ENCODE peak calls at places on chromosome 6, in six cellular contexts. G, C, X, J, D and Z are unnamed samples.

GRCh38 chr6:23568292-23568691 is 557.7 kb upstream of the NRSN1 start:
- DNase-seq in X (no peak), D (no peak), J (no peak), G (no peak), C (no peak), Z (no peak)

GRCh38 chr6:130293800-130294199 is 71.0 kb upstream of the SAMD3 start:
- DNase-seq in D (peak; percentile 24), J (peak; percentile 50), C (no peak), X (no peak), G (no peak), Z (no peak)

GRCh38 chr6:45724511-45724910 is 291.1 kb downstream of the CLIC5 start:
- DNase-seq in J (peak; percentile 78), D (no peak), C (no peak), G (no peak), X (no peak), Z (no peak)

GRCh38 chr6:119129968-119130484 is 51.6 kb upstream of the FAM184A start:
- DNase-seq in D (peak; percentile 88), X (no peak), J (peak; percentile 74), C (no peak), G (no peak), Z (no peak)

GRCh38 chr6:109059591-109060021 is 35.0 kb downstream of the SESN1 start:
- DNase-seq in X (no peak), D (no peak), J (no peak), C (no peak), G (no peak), Z (no peak)

GRCh38 chr6:27668442-27669275 is 195.8 kb upstream of the ZNF184 start:
- DNase-seq in X (no peak), D (peak; percentile 94), G (no peak), C (no peak), J (peak; percentile 82), Z (peak; percentile 68)

GRCh38 chr6:144586986-144587385 is 301.9 kb downstream of the UTRN start:
- DNase-seq in X (no peak), D (no peak), C (no peak), J (no peak), G (no peak), Z (no peak)

GRCh38 chr6:156564807-156565149 is 212.4 kb upstream of the ARID1B start:
- DNase-seq in D (no peak), J (no peak), C (no peak), X (no peak), G (no peak), Z (no peak)

GRCh38 chr6:140857734-140858380 is 1274.9 kb upstream of the GJE1 start:
- DNase-seq in J (peak; percentile 87), C (no peak), X (no peak), D (peak; percentile 64), G (no peak), Z (no peak)

GRCh38 chr6:41449399-41450245 is 96.6 kb upstream of the FOXP4 start:
- DNase-seq in C (peak; percentile 49), J (no peak), G (no peak), X (no peak), D (no peak), Z (peak; percentile 54)

GRCh38 chr6:978937-979685 is 286.2 kb upstream of the EXOC2 start:
- DNase-seq in C (no peak), X (no peak), J (no peak), D (no peak), G (no peak), Z (no peak)

GRCh38 chr6:108622601-108623335 is 62.1 kb downstream of the FOXO3 start:
- DNase-seq in G (no peak), C (no peak), D (no peak), J (peak; percentile 95), X (peak; percentile 38), Z (peak; percentile 59)

GRCh38 chr6:40328376-40328987 is 258.7 kb downstream of the LRFN2 start:
- DNase-seq in X (peak; percentile 53), J (no peak), D (no peak), C (no peak), G (peak; percentile 76), Z (no peak)

GRCh38 chr6:68046756-68047155 is 588.3 kb upstream of the ADGRB3 start:
- DNase-seq in X (no peak), C (no peak), D (no peak), G (no peak), J (no peak), Z (no peak)

DNA sequence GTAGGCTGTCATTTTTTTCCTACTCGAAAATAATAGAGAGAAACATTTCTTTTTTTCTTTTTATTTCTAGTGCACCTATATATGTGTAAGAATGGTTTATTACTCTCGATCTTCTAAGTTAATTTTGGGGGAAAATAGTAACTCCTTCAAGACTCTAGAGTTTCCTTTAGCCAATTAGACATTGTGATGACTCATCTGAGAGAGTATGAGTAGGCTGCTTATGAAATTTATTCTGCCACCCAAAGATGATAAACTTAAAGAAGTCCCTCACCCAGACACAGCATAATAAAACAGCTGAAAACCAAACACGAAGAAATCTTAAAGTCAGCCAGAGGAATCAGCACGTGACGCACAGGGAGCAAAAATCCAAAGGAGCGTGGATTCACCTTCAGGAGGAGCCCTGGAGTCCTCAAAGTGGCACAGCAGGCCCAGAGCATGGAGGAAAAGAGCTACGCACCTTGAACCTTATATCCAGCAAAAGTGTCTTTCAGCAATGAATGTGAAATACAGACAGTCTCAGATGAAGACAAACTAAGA is 81.9 kb downstream of the ERMARD start:
- DNase-seq in G (no peak), J (no peak), C (no peak), D (no peak), X (peak; percentile 13), Z (no peak)
- H3K27ac ChIP-seq in G (no peak overlapping the region), J (no peak overlapping the region), C (no peak overlapping the region), D (no peak overlapping the region), X (no peak overlapping the region), Z (no peak overlapping the region)

GRCh38 chr6:158865769-158866168 is 46.6 kb upstream of the EZR start:
- DNase-seq in G (no peak), C (no peak), X (no peak), D (no peak), J (no peak), Z (no peak)
- H3K4me3 ChIP-seq in G (no peak overlapping the region), C (no peak overlapping the region), X (no peak overlapping the region), D (no peak overlapping the region), J (no peak overlapping the region), Z (no peak overlapping the region)

GRCh38 chr6:170293411-170293844 is 2.5 kb upstream of the DLL1 start:
- DNase-seq in J (no peak), X (no peak), G (no peak), D (no peak), C (no peak), Z (no peak)

GRCh38 chr6:170292111-170292777 is 1.4 kb upstream of the DLL1 start:
- DNase-seq in J (no peak), C (no peak), X (no peak), G (no peak), D (no peak), Z (no peak)

GRCh38 chr6:170291271-170292110 is 613 bp upstream of the DLL1 start:
- DNase-seq in J (no peak), D (no peak), C (peak; percentile 83), X (no peak), G (peak; percentile 79), Z (peak; percentile 93)

GRCh38 chr6:170293881-170294755 is 3.2 kb upstream of the DLL1 start:
- DNase-seq in X (no peak), C (no peak), D (no peak), G (no peak), J (no peak), Z (no peak)

GRCh38 chr6:170292778-170293164 is 1.9 kb upstream of the DLL1 start:
- DNase-seq in J (no peak), X (no peak), C (no peak), G (no peak), D (no peak), Z (peak; percentile 49)
- H3K27ac ChIP-seq in J (no peak overlapping the region), X (no peak overlapping the region), C (no peak overlapping the region), G (no peak overlapping the region), D (no peak overlapping the region), Z (no peak overlapping the region)

GRCh38 chr6:110575910-110576463 is 99.6 kb upstream of the SLC22A16 start:
- DNase-seq in G (no peak), X (no peak), J (no peak), C (no peak), D (no peak), Z (no peak)
- H3K4me3 ChIP-seq in G (no peak overlapping the region), X (no peak overlapping the region), J (no peak overlapping the region), C (no peak overlapping the region), D (no peak overlapping the region), Z (no peak overlapping the region)

DNA sequence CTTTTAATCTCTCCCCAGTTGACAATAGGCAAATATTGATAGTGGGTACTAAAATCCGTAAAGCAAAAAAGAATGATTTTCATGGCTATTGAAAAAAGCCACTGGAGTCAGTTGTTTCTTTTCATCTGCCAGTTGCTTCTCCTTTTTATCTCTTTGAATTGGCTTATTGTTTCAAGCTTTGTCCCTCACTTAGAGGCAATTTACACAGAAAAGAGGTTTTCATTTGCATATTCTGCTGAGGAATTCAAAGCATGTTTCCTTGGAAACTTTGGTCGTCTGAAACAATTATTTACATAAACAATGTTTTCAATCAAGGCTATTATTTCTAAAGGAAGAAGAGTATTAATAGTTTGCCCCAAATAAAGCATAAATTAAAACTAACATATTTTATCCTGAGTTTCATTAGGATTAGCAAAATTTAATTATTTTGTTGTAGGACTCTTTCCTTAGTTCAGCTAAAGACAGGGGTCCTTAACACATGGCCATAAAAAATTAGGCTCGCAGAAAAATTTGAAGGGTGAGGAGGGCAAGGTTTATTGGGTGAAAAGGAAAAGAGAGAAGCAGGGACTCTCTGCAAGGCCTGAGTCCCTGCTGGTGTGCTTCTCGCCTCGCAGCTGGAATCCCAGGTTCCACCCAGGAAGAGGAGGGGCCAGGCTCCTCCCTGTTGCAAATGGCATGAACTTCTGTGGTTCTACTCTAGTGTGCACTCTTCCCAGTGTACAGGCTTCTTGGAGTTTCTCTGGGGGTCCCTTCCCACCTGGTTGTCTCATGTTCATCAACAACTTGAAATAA is 138.8 kb upstream of the LAMA2 start:
- DNase-seq in D (no peak), X (no peak), J (no peak), G (no peak), C (no peak), Z (no peak)
- H3K27ac ChIP-seq in D (no peak overlapping the region), X (no peak overlapping the region), J (no peak overlapping the region), G (no peak overlapping the region), C (no peak overlapping the region), Z (no peak overlapping the region)

DNA sequence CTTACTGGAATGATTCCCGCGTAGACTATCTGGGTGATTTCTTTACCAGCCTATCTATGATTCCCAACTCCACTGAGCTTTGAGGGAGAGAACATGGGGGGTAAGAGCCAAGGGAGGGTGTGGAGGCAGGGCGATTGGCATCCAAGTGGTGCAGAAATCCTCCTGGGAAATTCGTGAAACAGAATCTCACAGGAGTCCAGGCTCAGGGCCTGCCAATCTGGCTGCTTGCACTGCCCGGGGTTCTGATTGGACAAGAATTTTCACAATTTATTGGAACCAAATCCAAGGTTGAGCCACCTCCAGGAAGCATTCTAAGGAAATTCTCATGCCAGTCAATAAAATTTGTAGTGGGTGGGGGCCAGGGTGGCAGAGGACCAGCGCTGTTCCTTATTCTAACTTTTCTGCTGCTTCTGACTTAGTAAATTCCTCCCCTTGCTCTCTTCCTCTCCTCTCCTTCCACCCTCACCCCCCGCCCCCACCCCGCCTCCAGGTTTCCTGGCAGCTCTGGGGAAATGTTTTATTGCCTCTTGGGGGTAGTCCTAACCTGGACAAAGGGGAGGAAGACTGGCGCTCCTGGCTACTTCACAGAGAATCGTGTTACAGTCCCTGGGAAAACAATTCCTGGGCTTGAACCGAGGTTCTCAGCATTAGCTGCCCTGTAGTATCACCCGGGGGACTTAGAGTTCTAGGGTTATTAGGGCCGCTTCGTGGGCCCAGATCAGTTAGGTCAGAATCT is 3.1 kb downstream of the BMP6 start:
- DNase-seq in D (no peak), J (no peak), C (no peak), G (no peak), X (no peak), Z (peak; percentile 45)
- H3K4me3 ChIP-seq in D (peak overlapping the region; percentile 61), J (peak overlapping the region; percentile 56), C (peak overlapping the region; percentile 67), G (peak overlapping the region; percentile 67), X (peak overlapping the region; percentile 67), Z (peak overlapping the region; percentile 66)